ENCODE peak calls at places on chromosome 5, in four cellular contexts. E is fibroblast of lung, V is glomerular endothelial cell, A is PC-3. O is an unnamed sample.
A peak's percentile ranks its signal among the peaks of the same experiment; 100 is the strongest.

GRCh38 chr5:62206150-62206829 is 99.7 kb upstream of the KIF2A start:
- DNase-seq in A (peak; percentile 17), V (no peak), E (no peak), O (no peak)

GRCh38 chr5:69493235-69493925 is 790 bp downstream of the OCLN start:
- DNase-seq in V (no peak), A (peak; percentile 41), E (peak; percentile 44), O (no peak)

GRCh38 chr5:149168276-149168675 is 27.0 kb downstream of the ABLIM3 start:
- DNase-seq in A (no peak), E (no peak), V (no peak), O (no peak)

GRCh38 chr5:134422791-134423365 is 11.2 kb upstream of the CDKN2AIPNL start:
- DNase-seq in A (no peak), V (no peak), E (no peak), O (no peak)

GRCh38 chr5:84411832-84412605 is 27.3 kb upstream of the EDIL3 start:
- DNase-seq in A (no peak), V (no peak), E (peak; percentile 28), O (no peak)

GRCh38 chr5:90408571-90409317 is 812 bp downstream of the CETN3 start:
- DNase-seq in E (no peak), A (peak; percentile 63), V (no peak), O (no peak)

GRCh38 chr5:34923694-34924461 is 5.5 kb upstream of the DNAJC21 start:
- DNase-seq in A (peak; percentile 97), E (peak; percentile 90), V (peak; percentile 62), O (no peak)

GRCh38 chr5:20359377-20359776 is 371.4 kb upstream of the CDH18 start:
- DNase-seq in V (no peak), A (no peak), E (no peak), O (no peak)

GRCh38 chr5:36305571-36306326 is 4.0 kb upstream of the RANBP3L start:
- DNase-seq in A (peak; percentile 63), V (peak; percentile 22), E (peak; percentile 40), O (peak; percentile 38)

GRCh38 chr5:125396462-125396861 is 650.0 kb upstream of the ZNF608 start:
- DNase-seq in A (no peak), E (no peak), V (no peak), O (no peak)

GRCh38 chr5:144203750-144204596 is 33.3 kb downstream of the KCTD16 start:
- DNase-seq in V (peak; percentile 64), A (peak; percentile 73), E (peak; percentile 62), O (peak; percentile 48)

GRCh38 chr5:80318212-80318611 is 1.6 kb upstream of the SPZ1 start:
- DNase-seq in A (no peak), E (peak; percentile 29), V (no peak), O (no peak)

GRCh38 chr5:863244-863805 is 12.5 kb upstream of the ZDHHC11 start:
- DNase-seq in A (no peak), E (no peak), V (no peak), O (no peak)

GRCh38 chr5:73591102-73591695 is 25.7 kb downstream of the UTP15 start:
- DNase-seq in E (peak; percentile 77), A (peak; percentile 87), V (peak; percentile 96), O (peak; percentile 60)

GRCh38 chr5:142364251-142365145 is 39.7 kb upstream of the SPRY4 start:
- DNase-seq in V (no peak), E (no peak), A (no peak), O (no peak)

GRCh38 chr5:80959138-80959537 is 1.0 kb upstream of the RASGRF2 start:
- DNase-seq in V (no peak), A (no peak), E (no peak), O (no peak)

GRCh38 chr5:3350781-3351180 is 244.9 kb upstream of the IRX1 start:
- DNase-seq in V (no peak), A (no peak), E (no peak), O (no peak)

GRCh38 chr5:1429066-1429465 is 16.2 kb downstream of the SLC6A3 start:
- DNase-seq in E (no peak), A (no peak), V (no peak), O (no peak)

GRCh38 chr5:136073714-136074113 is 44.9 kb downstream of the TGFBI start:
- DNase-seq in A (no peak), V (no peak), E (no peak), O (no peak)

GRCh38 chr5:76252437-76252836 is 150.6 kb upstream of the IQGAP2 start:
- DNase-seq in V (no peak), E (no peak), A (peak; percentile 22), O (peak; percentile 5)

GRCh38 chr5:10363519-10364185 is 10.2 kb downstream of the MARCHF6 start:
- DNase-seq in A (no peak), V (no peak), E (no peak), O (no peak)

GRCh38 chr5:177067491-177067890 is 19.2 kb upstream of the FGFR4 start:
- DNase-seq in A (no peak), E (no peak), V (no peak), O (no peak)

GRCh38 chr5:113166710-113167366 is 190.2 kb downstream of the DCP2 start:
- DNase-seq in E (peak; percentile 97), V (peak; percentile 25), A (peak; percentile 91), O (no peak)

GRCh38 chr5:153122416-153122815 is 368.1 kb upstream of the GRIA1 start:
- DNase-seq in E (no peak), A (no peak), V (no peak), O (no peak)

GRCh38 chr5:150119421-150120061 is 33.2 kb upstream of the CSF1R start:
- DNase-seq in A (no peak), V (no peak), E (no peak), O (no peak)

GRCh38 chr5:33275391-33275790 is 165.4 kb upstream of the TARS1 start:
- DNase-seq in E (peak; percentile 60), V (no peak), A (no peak), O (no peak)

GRCh38 chr5:90096415-90097081 is 313.0 kb downstream of the CETN3 start:
- DNase-seq in V (peak; percentile 14), A (peak; percentile 91), E (peak; percentile 95), O (no peak)

GRCh38 chr5:143514915-143515314 is 111.4 kb upstream of the NR3C1 start:
- DNase-seq in E (peak; percentile 64), A (no peak), V (no peak), O (no peak)

GRCh38 chr5:154801083-154801482 is 45.9 kb downstream of the LARP1 start:
- DNase-seq in V (no peak), A (peak; percentile 27), E (peak; percentile 63), O (no peak)

GRCh38 chr5:112109331-112109993 is 309.6 kb downstream of the EPB41L4A start:
- DNase-seq in V (no peak), A (peak; percentile 71), E (peak; percentile 81), O (no peak)

GRCh38 chr5:56479701-56480304 is 246.7 kb upstream of the ANKRD55 start:
- DNase-seq in A (no peak), V (no peak), E (peak; percentile 34), O (no peak)

GRCh38 chr5:143064207-143064606 is 294.0 kb downstream of the ARHGAP26 start:
- DNase-seq in A (peak; percentile 35), V (no peak), E (peak; percentile 68), O (no peak)